ENCODE peak calls at places on chromosome 9, in nine cellular contexts. K is AG10803; Z is HTR-8/SVneo; G is hypothalamus; N is stimulated activated CD4-positive, alpha-beta T cell treated with anti-CD3 and anti-CD28 coated beads, Interleukin-2, amount 100 ng/mL, for 48 hours; O is stimulated activated naive CD8-positive, alpha-beta T cell treated with anti-CD3 and anti-CD28 coated beads, Interleukin-15, amount 100 ng/mL, for 72 hours; E is M059J; C is C1 segment of cervical spinal cord; I is effector memory CD4-positive, alpha-beta T cell. Q is an unnamed sample.

GRCh38 chr9:134502261-134503211 is 139.1 kb upstream of the COL5A1 start:
- DNase-seq in K (peak), Z (peak), G (no peak), N (no peak), O (no peak), E (peak), C (no peak), I (no peak), Q (no peak)

GRCh38 chr9:137315581-137316011 is 13.5 kb upstream of the NRARP start:
- DNase-seq in K (no peak), Z (no peak), G (no peak), N (no peak), O (no peak), E (no peak), C (no peak), I (no peak), Q (peak)

GRCh38 chr9:114300846-114301797 is 21.8 kb upstream of the ORM1 start:
- DNase-seq in K (no peak), Z (no peak), G (no peak), N (no peak), O (peak), E (no peak), C (no peak), I (no peak), Q (no peak)

GRCh38 chr9:3949744-3950143 is 350.1 kb downstream of the GLIS3 start:
- DNase-seq in K (no peak), Z (no peak), G (no peak), N (no peak), O (no peak), E (no peak), C (no peak), I (no peak), Q (no peak)

GRCh38 chr9:4011062-4011461 is 288.8 kb downstream of the GLIS3 start:
- DNase-seq in K (no peak), Z (no peak), G (no peak), N (no peak), O (no peak), E (no peak), C (no peak), I (no peak), Q (no peak)

GRCh38 chr9:34964458-34964857 is 6.4 kb downstream of the PHF24 start:
- DNase-seq in K (no peak), Z (no peak), G (no peak), N (no peak), O (no peak), E (no peak), C (no peak), I (no peak), Q (no peak)

GRCh38 chr9:22244141-22245011 is 202.2 kb upstream of the DMRTA1 start:
- DNase-seq in K (peak), Z (peak), G (no peak), N (no peak), O (no peak), E (peak), C (no peak), I (no peak), Q (no peak)

GRCh38 chr9:13917534-13917933 is 396.4 kb downstream of the NFIB start:
- DNase-seq in K (no peak), Z (no peak), G (no peak), N (no peak), O (no peak), E (no peak), C (no peak), I (no peak), Q (no peak)

GRCh38 chr9:134358026-134358967 is 32.0 kb downstream of the RXRA start:
- DNase-seq in K (peak), Z (no peak), G (no peak), N (no peak), O (no peak), E (peak), C (peak), I (no peak), Q (no peak)

GRCh38 chr9:224540-225520 is 10.2 kb downstream of the DOCK8 start:
- DNase-seq in K (no peak), Z (no peak), G (no peak), N (no peak), O (no peak), E (peak), C (no peak), I (no peak), Q (no peak)